ENCODE peak calls at places on chromosomes 7 and 10, in ten cellular contexts. R is posterior vena cava; B is psoas muscle; K is HCEC 1CT; O is cardiac fibroblast; H is CD4-positive, alpha-beta T cell; D is KG1; V is heart right ventricle; P is NT2/D1; G is M059J. U is an unnamed sample.

GRCh38 chr7:816751-817671 is 15.3 kb upstream of the SUN1 start:
- DNase-seq in R (peak), B (no peak), K (no peak), O (peak), H (no peak), D (no peak), V (no peak), P (no peak), G (peak), U (peak)

GRCh38 chr7:101862280-101863220 is 45.1 kb downstream of the CUX1 start:
- DNase-seq in R (no peak), B (peak), K (no peak), O (no peak), H (no peak), D (no peak), V (no peak), P (no peak), G (no peak), U (no peak)

GRCh38 chr10:122850705-122851640 is 5.3 kb upstream of the CUZD1 start:
- DNase-seq in R (no peak), B (no peak), K (peak), O (peak), H (no peak), D (no peak), V (no peak), P (no peak), G (peak), U (no peak)

GRCh38 chr10:78728176-78728575 is 340.6 kb upstream of the ZMIZ1 start:
- DNase-seq in R (no peak), B (no peak), K (no peak), O (no peak), H (no peak), D (no peak), V (no peak), P (no peak), G (no peak), U (no peak)

GRCh38 chr7:2923291-2923781 is 79.2 kb upstream of the GNA12 start:
- DNase-seq in R (peak), B (no peak), K (no peak), O (no peak), H (no peak), D (no peak), V (no peak), P (no peak), G (no peak), U (no peak)

GRCh38 chr7:39720586-39720985 is 97.2 kb downstream of the RALA start:
- DNase-seq in R (no peak), B (no peak), K (no peak), O (no peak), H (no peak), D (no peak), V (no peak), P (no peak), G (peak), U (no peak)

GRCh38 chr7:132998763-132999162 is 83.1 kb downstream of the CHCHD3 start:
- DNase-seq in R (no peak), B (no peak), K (no peak), O (no peak), H (no peak), D (no peak), V (no peak), P (peak), G (no peak), U (peak)

GRCh38 chr7:132065193-132065972 is 509.0 kb upstream of the PODXL start:
- DNase-seq in R (no peak), B (peak), K (peak), O (peak), H (no peak), D (no peak), V (peak), P (peak), G (peak), U (peak)

GRCh38 chr10:32412499-32412853 is 33.5 kb upstream of the CCDC7 start:
- DNase-seq in R (no peak), B (no peak), K (peak), O (peak), H (no peak), D (no peak), V (no peak), P (no peak), G (peak), U (no peak)

GRCh38 chr7:17061443-17061842 is 179.7 kb upstream of the AGR3 start:
- DNase-seq in R (no peak), B (no peak), K (no peak), O (no peak), H (no peak), D (no peak), V (no peak), P (no peak), G (no peak), U (no peak)

GRCh38 chr10:21525367-21526183 is at the start of gene SKIDA1:
- DNase-seq in R (peak), B (peak), K (peak), O (peak), H (peak), D (peak), V (peak), P (no peak), G (peak), U (peak)

GRCh38 chr10:114045071-114045737 is 1.5 kb downstream of the ADRB1 start:
- DNase-seq in R (peak), B (peak), K (no peak), O (no peak), H (no peak), D (no peak), V (no peak), P (no peak), G (peak), U (peak)

GRCh38 chr10:29344073-29344820 is 55.4 kb downstream of the LYZL1 start:
- DNase-seq in R (no peak), B (no peak), K (no peak), O (peak), H (no peak), D (no peak), V (peak), P (peak), G (peak), U (no peak)

GRCh38 chr7:17279081-17279480 is 19.4 kb upstream of the AHR start:
- DNase-seq in R (no peak), B (no peak), K (no peak), O (no peak), H (no peak), D (no peak), V (no peak), P (no peak), G (no peak), U (no peak)

GRCh38 chr10:43390791-43391190 is 18.2 kb downstream of the HNRNPF start:
- DNase-seq in R (peak), B (no peak), K (peak), O (peak), H (no peak), D (no peak), V (no peak), P (no peak), G (peak), U (peak)

GRCh38 chr7:114484226-114484625 is 69.6 kb downstream of the FOXP2 start:
- DNase-seq in R (no peak), B (no peak), K (no peak), O (no peak), H (no peak), D (no peak), V (no peak), P (no peak), G (no peak), U (no peak)